ENCODE peak calls at places on chromosomes 7 and 10, in eight cellular contexts. One of them, this sample, is unnamed.

GRCh38 chr7:131627589-131628212 is 71.3 kb upstream of the PODXL start:
- DNase-seq in left lung: no peak
- DNase-seq in NCI-H1417: peak
- DNase-seq in fibroblast of villous mesenchyme: no peak
- DNase-seq in activated gamma-delta T cell treated with anti-CD3 and anti-CD28 coated beads, Interleukin-2, amount 50 U/mL, for 16 hours: no peak
- DNase-seq in non-pigmented ciliary epithelial cell: no peak
- DNase-seq in NCI-H510A treated with DMSO at 0.1 percent for 48 hours: no peak
- DNase-seq in T-cell: no peak
- DNase-seq in this sample: no peak

GRCh38 chr7:16646427-16647081 is 573 bp downstream of the BZW2 start:
- DNase-seq in fibroblast of villous mesenchyme: no peak
- DNase-seq in T-cell: no peak
- DNase-seq in activated gamma-delta T cell treated with anti-CD3 and anti-CD28 coated beads, Interleukin-2, amount 50 U/mL, for 16 hours: no peak
- DNase-seq in left lung: peak
- DNase-seq in NCI-H510A treated with DMSO at 0.1 percent for 48 hours: peak
- DNase-seq in non-pigmented ciliary epithelial cell: no peak
- DNase-seq in NCI-H1417: peak
- DNase-seq in this sample: no peak

GRCh38 chr10:132363921-132364593 is 32.1 kb downstream of the LRRC27 start:
- DNase-seq in fibroblast of villous mesenchyme: peak
- DNase-seq in left lung: no peak
- DNase-seq in NCI-H1417: no peak
- DNase-seq in activated gamma-delta T cell treated with anti-CD3 and anti-CD28 coated beads, Interleukin-2, amount 50 U/mL, for 16 hours: no peak
- DNase-seq in non-pigmented ciliary epithelial cell: peak
- DNase-seq in NCI-H510A treated with DMSO at 0.1 percent for 48 hours: no peak
- DNase-seq in T-cell: no peak
- DNase-seq in this sample: no peak

GRCh38 chr10:12780634-12781601 is 220.6 kb downstream of the CCDC3 start:
- DNase-seq in activated gamma-delta T cell treated with anti-CD3 and anti-CD28 coated beads, Interleukin-2, amount 50 U/mL, for 16 hours: no peak
- DNase-seq in NCI-H1417: no peak
- DNase-seq in NCI-H510A treated with DMSO at 0.1 percent for 48 hours: no peak
- DNase-seq in T-cell: no peak
- DNase-seq in fibroblast of villous mesenchyme: no peak
- DNase-seq in non-pigmented ciliary epithelial cell: no peak
- DNase-seq in left lung: no peak
- DNase-seq in this sample: no peak

GRCh38 chr10:3749597-3750351 is 35.2 kb downstream of the KLF6 start:
- DNase-seq in left lung: no peak
- DNase-seq in fibroblast of villous mesenchyme: peak
- DNase-seq in NCI-H510A treated with DMSO at 0.1 percent for 48 hours: peak
- DNase-seq in non-pigmented ciliary epithelial cell: no peak
- DNase-seq in T-cell: no peak
- DNase-seq in activated gamma-delta T cell treated with anti-CD3 and anti-CD28 coated beads, Interleukin-2, amount 50 U/mL, for 16 hours: no peak
- DNase-seq in NCI-H1417: peak
- DNase-seq in this sample: no peak

GRCh38 chr10:70135046-70135445 is 2.4 kb upstream of the AIFM2 start:
- DNase-seq in NCI-H1417: no peak
- DNase-seq in non-pigmented ciliary epithelial cell: no peak
- DNase-seq in T-cell: no peak
- DNase-seq in fibroblast of villous mesenchyme: no peak
- DNase-seq in activated gamma-delta T cell treated with anti-CD3 and anti-CD28 coated beads, Interleukin-2, amount 50 U/mL, for 16 hours: no peak
- DNase-seq in NCI-H510A treated with DMSO at 0.1 percent for 48 hours: no peak
- DNase-seq in left lung: no peak
- DNase-seq in this sample: no peak

GRCh38 chr10:4243169-4243568 is 458.2 kb upstream of the KLF6 start:
- DNase-seq in left lung: no peak
- DNase-seq in fibroblast of villous mesenchyme: no peak
- DNase-seq in non-pigmented ciliary epithelial cell: no peak
- DNase-seq in T-cell: no peak
- DNase-seq in activated gamma-delta T cell treated with anti-CD3 and anti-CD28 coated beads, Interleukin-2, amount 50 U/mL, for 16 hours: no peak
- DNase-seq in NCI-H1417: no peak
- DNase-seq in NCI-H510A treated with DMSO at 0.1 percent for 48 hours: no peak
- DNase-seq in this sample: no peak

GRCh38 chr10:99859585-99859984 is 77.1 kb downstream of the ABCC2 start:
- DNase-seq in fibroblast of villous mesenchyme: peak
- DNase-seq in non-pigmented ciliary epithelial cell: no peak
- DNase-seq in activated gamma-delta T cell treated with anti-CD3 and anti-CD28 coated beads, Interleukin-2, amount 50 U/mL, for 16 hours: no peak
- DNase-seq in left lung: no peak
- DNase-seq in T-cell: no peak
- DNase-seq in NCI-H1417: no peak
- DNase-seq in NCI-H510A treated with DMSO at 0.1 percent for 48 hours: peak
- DNase-seq in this sample: peak

GRCh38 chr10:49387029-49387428 is 8.9 kb downstream of the DRGX start:
- DNase-seq in non-pigmented ciliary epithelial cell: peak
- DNase-seq in fibroblast of villous mesenchyme: peak
- DNase-seq in T-cell: no peak
- DNase-seq in NCI-H510A treated with DMSO at 0.1 percent for 48 hours: no peak
- DNase-seq in left lung: no peak
- DNase-seq in activated gamma-delta T cell treated with anti-CD3 and anti-CD28 coated beads, Interleukin-2, amount 50 U/mL, for 16 hours: no peak
- DNase-seq in NCI-H1417: no peak
- DNase-seq in this sample: no peak

GRCh38 chr7:130912086-130912909 is 178.3 kb upstream of the KLF14 start:
- DNase-seq in left lung: no peak
- DNase-seq in activated gamma-delta T cell treated with anti-CD3 and anti-CD28 coated beads, Interleukin-2, amount 50 U/mL, for 16 hours: no peak
- DNase-seq in T-cell: no peak
- DNase-seq in NCI-H1417: no peak
- DNase-seq in NCI-H510A treated with DMSO at 0.1 percent for 48 hours: no peak
- DNase-seq in fibroblast of villous mesenchyme: peak
- DNase-seq in non-pigmented ciliary epithelial cell: peak
- DNase-seq in this sample: no peak

This sample was measured in K562.